ENCODE peak calls at places on chromosomes 16 and 17, in six cellular contexts. P is SK-N-SH, J is K562, H is HL-60, V is H1, A is HepG2. N is an unnamed sample.

GRCh38 chr16:30949655-30950515 is 1.0 kb downstream of the ORAI3 start:
- DNase-seq in P (peak), J (peak), H (peak), V (no peak), A (peak), N (peak)

GRCh38 chr17:15900871-15901270 is 44.1 kb upstream of the ADORA2B start:
- DNase-seq in P (no peak), J (no peak), H (no peak), V (no peak), A (no peak), N (peak)

GRCh38 chr16:87255866-87256265 is 61.3 kb downstream of the C16orf95 start:
- DNase-seq in P (no peak), J (no peak), H (no peak), V (no peak), A (no peak), N (no peak)

GRCh38 chr17:3400008-3400407 is 1.8 kb upstream of the OR1E1 start:
- DNase-seq in P (no peak), J (no peak), H (no peak), V (no peak), A (no peak), N (no peak)

GRCh38 chr16:22284637-22285515 is 12.3 kb upstream of the POLR3E start:
- DNase-seq in P (no peak), J (no peak), H (no peak), V (no peak), A (no peak), N (no peak)

GRCh38 chr16:1290032-1290431 is 19.4 kb upstream of the UBE2I start:
- DNase-seq in P (no peak), J (no peak), H (no peak), V (no peak), A (no peak), N (no peak)

GRCh38 chr16:75653926-75654325 is 6.4 kb downstream of the TERF2IP start:
- DNase-seq in P (peak), J (no peak), H (no peak), V (no peak), A (no peak), N (no peak)

GRCh38 chr17:58325289-58325726 is 3.3 kb downstream of the TSPOAP1 start:
- DNase-seq in P (peak), J (no peak), H (no peak), V (no peak), A (no peak), N (no peak)

GRCh38 chr16:89599451-89599858 is 14.0 kb upstream of the DPEP1 start:
- DNase-seq in P (peak), J (peak), H (no peak), V (peak), A (peak), N (no peak)

GRCh38 chr16:8729779-8730334 is 55.4 kb downstream of the ABAT start:
- DNase-seq in P (no peak), J (no peak), H (no peak), V (no peak), A (no peak), N (no peak)

GRCh38 chr16:50868577-50868976 is 126.7 kb downstream of the CYLD start:
- DNase-seq in P (no peak), J (no peak), H (no peak), V (no peak), A (no peak), N (no peak)

GRCh38 chr16:24670623-24671454 is 58.6 kb upstream of the TNRC6A start:
- DNase-seq in P (peak), J (no peak), H (no peak), V (no peak), A (no peak), N (no peak)

GRCh38 chr17:27572665-27573064 is 58.3 kb upstream of the LGALS9 start:
- DNase-seq in P (no peak), J (no peak), H (no peak), V (no peak), A (no peak), N (no peak)

GRCh38 chr16:70804153-70804728 is 3.3 kb upstream of the VAC14 start:
- DNase-seq in P (no peak), J (no peak), H (peak), V (no peak), A (no peak), N (no peak)

GRCh38 chr17:77444653-77445029 is 303.9 kb downstream of the SEC14L1 start:
- DNase-seq in P (no peak), J (peak), H (no peak), V (no peak), A (no peak), N (peak)

GRCh38 chr16:386641-387156 is 4.9 kb upstream of the PGAP6 start:
- DNase-seq in P (no peak), J (no peak), H (no peak), V (no peak), A (no peak), N (no peak)

GRCh38 chr16:71214771-71215381 is 15.6 kb downstream of the HYDIN start:
- DNase-seq in P (no peak), J (no peak), H (no peak), V (no peak), A (peak), N (no peak)

GRCh38 chr17:59848778-59849177 is 44.0 kb downstream of the TUBD1 start:
- DNase-seq in P (no peak), J (no peak), H (no peak), V (no peak), A (peak), N (no peak)

GRCh38 chr17:77706938-77707337 is 251.6 kb upstream of the TNRC6C start:
- DNase-seq in P (no peak), J (no peak), H (no peak), V (no peak), A (no peak), N (no peak)

GRCh38 chr17:48915459-48916282 is 7.5 kb downstream of the UBE2Z start:
- DNase-seq in P (no peak), J (no peak), H (no peak), V (no peak), A (no peak), N (peak)

GRCh38 chr16:69190598-69190997 is 3.6 kb downstream of the SNTB2 start:
- DNase-seq in P (no peak), J (no peak), H (peak), V (no peak), A (no peak), N (no peak)

GRCh38 chr16:89700649-89701424 is 668 bp downstream of the SPATA2L start:
- DNase-seq in P (peak), J (peak), H (no peak), V (no peak), A (peak), N (no peak)

GRCh38 chr16:70601576-70602575 is 44.5 kb upstream of the IL34 start:
- DNase-seq in P (no peak), J (no peak), H (no peak), V (no peak), A (no peak), N (no peak)

GRCh38 chr16:70736454-70737376 is 50.9 kb upstream of the MTSS2 start:
- DNase-seq in P (no peak), J (no peak), H (no peak), V (no peak), A (no peak), N (no peak)

GRCh38 chr16:23079683-23080221 is 69.5 kb downstream of the USP31 start:
- DNase-seq in P (no peak), J (no peak), H (no peak), V (no peak), A (no peak), N (no peak)

GRCh38 chr17:31318298-31319190 is 2.9 kb downstream of the EVI2A start:
- DNase-seq in P (no peak), J (no peak), H (peak), V (no peak), A (no peak), N (peak)

GRCh38 chr17:60165976-60166375 is 16.2 kb downstream of the CA4 start:
- DNase-seq in P (no peak), J (no peak), H (no peak), V (no peak), A (no peak), N (no peak)

GRCh38 chr17:33506889-33507650 is 214.0 kb upstream of the ASIC2 start:
- DNase-seq in P (peak), J (peak), H (no peak), V (no peak), A (no peak), N (no peak)

GRCh38 chr17:82267575-82268379 is 5.7 kb downstream of the CSNK1D start:
- DNase-seq in P (peak), J (no peak), H (peak), V (no peak), A (peak), N (no peak)

GRCh38 chr17:8189041-8189710 is 804 bp downstream of the BORCS6 start:
- DNase-seq in P (no peak), J (no peak), H (no peak), V (no peak), A (no peak), N (no peak)

GRCh38 chr17:82962163-82962720 is 117.2 kb upstream of the METRNL start:
- DNase-seq in P (no peak), J (no peak), H (no peak), V (no peak), A (no peak), N (no peak)

GRCh38 chr16:80171746-80172145 is 369.0 kb upstream of the DYNLRB2 start:
- DNase-seq in P (no peak), J (no peak), H (no peak), V (no peak), A (no peak), N (no peak)

GRCh38 chr17:29664743-29665479 is 42.2 kb upstream of the CORO6 start:
- DNase-seq in P (no peak), J (peak), H (no peak), V (no peak), A (no peak), N (no peak)

GRCh38 chr16:51538707-51539604 is 387.9 kb upstream of the SALL1 start:
- DNase-seq in P (peak), J (no peak), H (no peak), V (no peak), A (peak), N (no peak)

GRCh38 chr17:48153711-48154642 is 46.4 kb downstream of the SNX11 start:
- DNase-seq in P (peak), J (peak), H (no peak), V (no peak), A (peak), N (no peak)

GRCh38 chr17:2058521-2059124 is 3.7 kb downstream of the HIC1 start:
- DNase-seq in P (no peak), J (no peak), H (no peak), V (no peak), A (no peak), N (no peak)

GRCh38 chr16:9489823-9490467 is 398.5 kb downstream of the HAPSTR1 start:
- DNase-seq in P (no peak), J (no peak), H (no peak), V (no peak), A (no peak), N (no peak)

GRCh38 chr16:3909791-3910583 is 29.5 kb upstream of the CREBBP start:
- DNase-seq in P (no peak), J (no peak), H (no peak), V (no peak), A (no peak), N (no peak)

GRCh38 chr17:75181608-75182318 is 996 bp downstream of the SUMO2 start:
- DNase-seq in P (peak), J (peak), H (no peak), V (no peak), A (no peak), N (no peak)

DNA sequence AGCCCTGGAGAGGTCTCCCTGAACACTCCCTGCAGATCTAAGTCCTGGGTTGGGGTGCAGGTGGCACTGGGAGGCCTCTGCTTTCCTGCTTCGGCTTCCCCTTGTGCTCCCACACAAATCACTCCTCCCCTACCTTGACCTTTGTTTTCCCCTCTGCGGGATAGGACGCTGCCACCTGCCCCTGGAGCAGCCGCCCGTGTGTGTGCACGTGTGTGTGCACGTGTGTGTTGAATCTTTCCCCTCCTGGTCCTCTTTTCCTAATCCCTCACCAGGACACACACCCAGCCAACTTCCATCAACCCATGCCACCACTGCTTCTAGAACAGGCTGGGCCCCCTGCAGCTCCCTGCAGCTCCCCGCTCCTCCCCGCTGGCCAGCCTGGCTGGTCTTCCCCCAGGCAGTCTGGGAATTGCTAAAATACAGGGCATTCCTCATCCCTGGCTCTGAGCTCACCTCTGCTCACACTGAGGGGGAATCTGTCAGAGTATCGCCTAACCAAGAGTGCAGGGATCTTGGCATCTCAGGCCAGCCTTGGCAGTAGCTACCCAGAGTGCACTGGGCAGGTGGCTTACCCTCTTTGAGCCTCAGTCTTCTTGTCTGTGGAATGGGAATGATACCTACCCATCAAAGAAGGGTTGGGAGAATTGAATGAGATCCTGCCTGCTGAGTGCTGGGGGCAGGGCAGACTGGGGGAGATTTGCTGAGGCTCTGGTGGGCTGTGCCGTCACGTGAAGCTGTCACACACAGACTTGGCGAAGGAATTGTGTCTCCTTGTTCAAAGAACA is 198.5 kb downstream of the NTN1 start:
- DNase-seq in P (no peak), J (no peak), H (no peak), V (no peak), A (no peak), N (no peak)
- TF ChIP-seq GABPA in P (no peak), J (no peak), H (no peak), V (no peak), A (no peak), N (no peak)

DNA sequence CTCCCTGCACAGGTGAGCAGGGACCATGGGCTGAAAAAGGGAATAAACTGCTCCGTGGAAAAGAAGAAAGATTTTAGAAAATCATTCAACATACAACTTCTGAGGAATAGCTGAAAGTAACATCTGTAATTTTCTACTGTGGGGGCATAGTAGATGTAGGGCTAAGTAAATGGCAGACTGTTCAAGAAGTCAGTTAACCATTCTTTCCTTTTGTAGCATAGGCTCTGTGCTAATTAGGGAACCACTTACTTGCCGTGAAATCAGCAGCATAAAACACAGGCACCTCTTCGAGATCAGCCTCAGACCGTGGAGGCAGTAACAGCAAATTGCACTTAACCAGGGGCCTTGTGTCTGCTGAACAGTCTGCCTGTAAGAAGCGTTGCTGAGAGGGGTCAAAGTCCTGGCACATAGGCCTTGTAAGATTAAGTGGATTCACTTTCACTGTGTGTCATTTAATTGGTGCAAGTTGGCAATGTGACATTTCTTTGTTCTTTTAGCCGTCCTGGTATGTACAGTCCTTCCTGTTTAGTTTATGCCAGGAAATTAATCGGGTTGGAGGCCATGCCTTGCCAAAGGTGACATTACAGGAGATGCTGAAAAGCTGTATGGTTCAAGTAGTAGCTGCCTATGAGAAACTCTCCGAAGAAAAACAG is 10.4 kb downstream of the COG1 start:
- DNase-seq in P (no peak), J (no peak), H (no peak), V (no peak), A (peak), N (no peak)
- TF ChIP-seq GABPA in P (no peak), J (no peak), H (no peak), V (no peak), A (peak), N (no peak)

DNA sequence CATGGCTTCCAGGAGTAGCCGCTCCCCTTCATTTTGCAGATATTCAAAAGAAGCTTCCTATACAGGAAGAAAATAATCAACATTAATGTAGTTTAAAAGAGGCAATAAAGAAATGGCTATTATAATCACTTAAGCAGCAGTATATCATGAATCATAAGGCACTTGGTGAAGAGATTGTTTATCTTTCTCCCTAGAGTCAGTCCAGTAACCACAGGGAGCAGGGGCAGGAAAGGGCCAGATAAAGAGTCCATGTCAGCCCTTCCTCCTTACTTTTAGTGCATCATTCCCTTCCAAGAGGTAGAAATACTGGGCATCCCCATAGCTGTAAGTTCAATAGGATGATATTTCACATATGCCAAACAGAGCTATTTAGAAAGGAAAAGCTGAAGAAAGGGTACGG is 184.6 kb upstream of the C17orf78 start:
- DNase-seq in P (no peak), J (no peak), H (no peak), V (no peak), A (no peak), N (no peak)
- TF ChIP-seq GABPA in P (no peak), J (no peak), H (no peak), V (no peak), A (no peak), N (no peak)

GRCh38 chr16:29738514-29738913 is 7.3 kb downstream of the C16orf54 start:
- DNase-seq in P (no peak), J (no peak), H (no peak), V (no peak), A (no peak), N (peak)
- TF ChIP-seq GABPA in P (no peak), J (no peak), H (no peak), V (no peak), A (no peak), N (no peak)

DNA sequence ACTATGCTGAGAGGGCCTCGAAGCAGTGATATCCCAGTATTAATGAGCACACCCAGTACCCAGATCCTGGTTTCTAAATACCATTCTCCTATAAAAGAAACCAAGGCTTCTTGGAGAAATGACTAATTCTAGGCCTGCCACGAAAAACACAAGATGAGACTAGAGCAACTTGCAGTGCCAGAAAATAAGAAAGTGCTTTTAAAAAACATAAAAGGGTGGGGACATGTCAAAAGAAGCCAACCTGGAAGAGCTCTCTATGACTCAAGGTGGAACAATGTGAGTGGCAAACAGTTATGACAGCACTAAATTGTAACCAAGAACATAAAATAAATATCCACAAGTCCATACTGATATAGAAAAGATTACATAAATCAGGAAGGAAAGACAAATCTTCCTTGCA is 153.2 kb upstream of the KCNJ18 start:
- DNase-seq in P (no peak), J (no peak), H (no peak), V (no peak), A (no peak), N (no peak)
- TF ChIP-seq GABPA in P (no peak), J (no peak), H (no peak), V (no peak), A (no peak), N (no peak)

GRCh38 chr16:77944631-77945030 is 77.7 kb upstream of the CLEC3A start:
- DNase-seq in P (no peak), J (no peak), H (no peak), V (no peak), A (no peak), N (no peak)

GRCh38 chr16:77943770-77944169 is 78.6 kb upstream of the CLEC3A start:
- DNase-seq in P (no peak), J (no peak), H (no peak), V (no peak), A (no peak), N (no peak)

GRCh38 chr16:77937473-77938195 is 84.7 kb upstream of the CLEC3A start:
- DNase-seq in P (no peak), J (no peak), H (no peak), V (no peak), A (no peak), N (no peak)

DNA sequence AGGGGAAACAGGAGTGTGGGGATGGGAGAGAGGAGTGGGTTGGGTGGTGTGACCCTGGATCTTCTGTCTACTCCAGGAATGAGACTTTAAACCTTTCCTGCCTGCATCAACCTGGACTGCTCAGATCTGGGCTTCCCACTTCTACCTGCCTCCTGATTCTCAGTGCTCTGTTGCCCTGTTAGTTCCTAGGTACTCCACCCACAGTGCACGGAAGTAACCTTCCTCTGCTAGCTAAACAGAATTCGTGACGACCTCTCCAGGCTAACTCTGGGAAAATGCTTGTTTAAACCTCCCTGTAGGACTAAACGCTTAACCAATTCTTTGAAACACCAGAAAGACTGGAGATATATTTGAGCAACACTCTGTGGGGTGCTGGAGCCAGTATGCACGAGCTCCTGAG is 83.4 kb upstream of the CLEC3A start:
- DNase-seq in P (no peak), J (no peak), H (no peak), V (no peak), A (no peak), N (no peak)
- TF ChIP-seq GABPA in P (no peak), J (no peak), H (no peak), V (no peak), A (no peak), N (no peak)